ENCODE peak calls at places on chromosomes 2 and 18, in nine cellular contexts. S is mammary epithelial cell, A is lung, E is GM23338, V is lower lobe of right lung, W is OCI-LY7, K is heart left ventricle, J is stomach, G is colonic mucosa. D is an unnamed sample.

GRCh38 chr2:189149981-189150380 is 29.6 kb downstream of the COL5A2 start:
- DNase-seq in S (peak; percentile 26), A (no peak), E (no peak), V (no peak), W (no peak), K (no peak), J (no peak), G (no peak), D (no peak)

GRCh38 chr2:126059379-126059778 is 596.6 kb upstream of the GYPC start:
- DNase-seq in S (no peak), A (no peak), E (peak; percentile 0), V (no peak), W (no peak), K (no peak), J (no peak), G (no peak), D (no peak)

GRCh38 chr2:109260886-109261700 is 132.1 kb downstream of the SH3RF3 start:
- DNase-seq in S (peak; percentile 6), A (no peak), E (peak; percentile 40), V (no peak), W (no peak), K (no peak), J (no peak), G (peak; percentile 40), D (peak; percentile 11)

GRCh38 chr2:108268001-108268400 is 20.7 kb upstream of the SULT1C2 start:
- DNase-seq in S (no peak), A (no peak), E (no peak), V (no peak), W (no peak), K (no peak), J (no peak), G (no peak), D (no peak)

GRCh38 chr2:232931636-232932035 is 61.6 kb downstream of the SNORC start:
- DNase-seq in S (no peak), A (no peak), E (no peak), V (no peak), W (no peak), K (no peak), J (no peak), G (no peak), D (no peak)

GRCh38 chr2:132400169-132400900 is 16.3 kb upstream of the GPR39 start:
- DNase-seq in S (peak; percentile 72), A (no peak), E (no peak), V (no peak), W (no peak), K (no peak), J (no peak), G (no peak), D (no peak)

GRCh38 chr2:104656496-104657310 is 197.2 kb upstream of the POU3F3 start:
- DNase-seq in S (no peak), A (no peak), E (peak; percentile 45), V (no peak), W (no peak), K (no peak), J (no peak), G (no peak), D (no peak)

GRCh38 chr18:21051615-21052014 is 60.0 kb downstream of the ROCK1 start:
- DNase-seq in S (no peak), A (no peak), E (no peak), V (no peak), W (no peak), K (no peak), J (no peak), G (no peak), D (no peak)

GRCh38 chr2:10661846-10662245 is 27.9 kb downstream of the NOL10 start:
- DNase-seq in S (no peak), A (no peak), E (no peak), V (no peak), W (no peak), K (no peak), J (no peak), G (no peak), D (no peak)

GRCh38 chr2:217934321-217935131 is 68.3 kb downstream of the TNS1 start:
- DNase-seq in S (peak; percentile 68), A (no peak), E (no peak), V (peak; percentile 74), W (no peak), K (peak; percentile 72), J (no peak), G (peak; percentile 47), D (peak; percentile 83)

GRCh38 chr2:1140389-1141003 is 189.8 kb downstream of the SNTG2 start:
- DNase-seq in S (peak; percentile 1), A (no peak), E (peak; percentile 78), V (no peak), W (peak; percentile 24), K (no peak), J (no peak), G (no peak), D (no peak)

GRCh38 chr2:172082105-172082943 is 3.0 kb upstream of the DLX1 start:
- DNase-seq in S (no peak), A (no peak), E (peak; percentile 64), V (no peak), W (no peak), K (no peak), J (no peak), G (no peak), D (no peak)

GRCh38 chr2:56185582-56186046 is 1.8 kb downstream of the CCDC85A start:
- DNase-seq in S (peak; percentile 10), A (peak; percentile 44), E (peak; percentile 79), V (peak; percentile 53), W (no peak), K (peak; percentile 76), J (no peak), G (peak; percentile 38), D (no peak)

GRCh38 chr2:30613001-30613400 is 166.0 kb downstream of the LCLAT1 start:
- DNase-seq in S (no peak), A (no peak), E (no peak), V (no peak), W (no peak), K (no peak), J (no peak), G (no peak), D (no peak)

GRCh38 chr2:127611076-127611925 is 34.7 kb upstream of the GPR17 start:
- DNase-seq in S (no peak), A (no peak), E (no peak), V (no peak), W (no peak), K (no peak), J (peak; percentile 17), G (no peak), D (peak; percentile 29)

GRCh38 chr2:217920879-217921603 is 81.8 kb downstream of the TNS1 start:
- DNase-seq in S (no peak), A (no peak), E (peak; percentile 64), V (no peak), W (no peak), K (peak; percentile 71), J (no peak), G (no peak), D (no peak)

DNA sequence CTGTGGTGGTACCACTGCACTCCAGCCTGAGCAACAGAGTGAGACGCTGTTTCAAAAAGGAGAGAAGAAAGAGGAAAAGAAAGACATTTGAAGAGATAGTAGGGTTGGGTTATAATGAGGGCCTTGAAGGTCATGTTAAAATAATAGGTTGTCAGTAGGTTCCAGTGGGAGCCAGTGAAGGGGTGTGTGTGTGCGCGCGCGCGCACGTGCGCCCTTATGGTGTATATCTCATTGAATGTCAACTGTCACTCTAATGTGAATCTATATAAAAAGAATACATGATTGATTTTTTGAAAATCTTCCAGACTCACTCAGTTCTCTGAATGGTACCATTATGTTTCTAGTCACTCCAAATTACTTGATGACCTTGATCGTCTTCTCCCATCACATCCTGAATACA is 9.1 kb downstream of the ZCCHC2 start:
- DNase-seq in S (no peak), A (no peak), E (no peak), V (no peak), W (no peak), K (no peak), J (no peak), G (no peak), D (no peak)
- TF ChIP-seq CTCF in S (no peak), A (no peak), E (no peak), V (no peak), W (no peak), K (no peak), J (no peak), G (no peak), D (no peak)

GRCh38 chr2:73984922-73985317 is 210 bp downstream of the TET3 start:
- DNase-seq in S (no peak), A (peak; percentile 52), E (peak; percentile 50), V (peak; percentile 74), W (no peak), K (peak; percentile 85), J (peak; percentile 61), G (peak; percentile 81), D (no peak)

GRCh38 chr2:73982140-73982617 is 2.5 kb upstream of the TET3 start:
- DNase-seq in S (peak; percentile 64), A (no peak), E (no peak), V (no peak), W (no peak), K (no peak), J (peak; percentile 41), G (peak; percentile 63), D (no peak)

GRCh38 chr2:73984203-73984921 is at the start of gene TET3:
- DNase-seq in S (no peak), A (no peak), E (peak; percentile 58), V (peak; percentile 75), W (peak; percentile 79), K (peak; percentile 75), J (peak; percentile 67), G (peak; percentile 62), D (no peak)

GRCh38 chr2:73985318-73986084 is 791 bp downstream of the TET3 start:
- DNase-seq in S (no peak), A (peak; percentile 42), E (peak; percentile 54), V (peak; percentile 64), W (peak; percentile 69), K (peak; percentile 77), J (peak; percentile 34), G (peak; percentile 59), D (no peak)

GRCh38 chr2:73983322-73984202 is 1.1 kb upstream of the TET3 start:
- DNase-seq in S (peak; percentile 99), A (peak; percentile 93), E (peak; percentile 77), V (peak; percentile 96), W (peak; percentile 31), K (no peak), J (peak; percentile 97), G (peak; percentile 98), D (peak; percentile 99)
- H3K4me1 ChIP-seq in S (peaks cover 81% of the 10 kb centered on the region), A (peaks cover 40% of the 10 kb centered on the region), E (peaks cover 61% of the 10 kb centered on the region), V (peaks cover 84% of the 10 kb centered on the region), W (peaks cover 54% of the 10 kb centered on the region), K (peaks cover 57% of the 10 kb centered on the region), J (peaks cover 53% of the 10 kb centered on the region), G (peaks cover 34% of the 10 kb centered on the region), D (peaks cover 59% of the 10 kb centered on the region)

DNA sequence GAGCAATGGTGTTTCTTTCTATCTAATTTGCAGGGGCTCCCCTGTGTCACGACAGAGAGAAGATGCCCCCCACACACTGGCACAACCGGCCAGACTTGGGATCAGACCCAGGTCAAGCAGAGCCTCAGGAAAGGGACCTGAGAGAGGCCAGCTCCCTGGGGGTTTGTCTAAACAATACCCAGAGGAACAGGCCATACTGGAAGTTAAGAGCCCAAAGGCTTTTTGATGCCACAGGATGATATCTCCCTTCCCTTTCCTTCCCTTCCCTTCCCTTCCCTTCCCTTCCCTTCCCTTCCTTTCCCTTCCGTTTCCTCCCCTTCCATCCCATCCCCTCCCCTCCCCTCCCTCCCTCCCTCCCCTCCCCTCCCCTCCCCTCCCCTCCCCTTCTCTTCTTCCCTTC is 139.2 kb downstream of the ARL4C start:
- DNase-seq in S (no peak), A (no peak), E (no peak), V (no peak), W (no peak), K (no peak), J (no peak), G (no peak), D (no peak)
- TF ChIP-seq CTCF in S (no peak), A (no peak), E (no peak), V (no peak), W (no peak), K (no peak), J (no peak), G (no peak), D (no peak)

GRCh38 chr2:96530474-96531357 is 5.8 kb upstream of the ARID5A start:
- DNase-seq in S (no peak), A (no peak), E (no peak), V (no peak), W (no peak), K (no peak), J (no peak), G (no peak), D (no peak)
- H3K4me1 ChIP-seq in S (peaks cover 50% of the 10 kb centered on the region), A (peaks cover 32% of the 10 kb centered on the region), E (peaks cover 33% of the 10 kb centered on the region), V (peaks cover 73% of the 10 kb centered on the region), W (peaks cover 5% of the 10 kb centered on the region), K (peaks cover 67% of the 10 kb centered on the region), J (peaks cover 50% of the 10 kb centered on the region), G (peaks cover 12% of the 10 kb centered on the region), D (peaks cover 36% of the 10 kb centered on the region)